ENCODE peak calls at places on chromosome 19, in eight cellular contexts. N is Right ventricle myocardium superior; C is stimulated activated CD8-positive, alpha-beta memory T cell treated with anti-CD3 and anti-CD28 coated beads, Interleukin-7, amount 100 ng/mL, for 24 hours; B is HS-27A; L is brain microvascular endothelial cell; H is activated naive CD8-positive, alpha-beta T cell treated with anti-CD3 and anti-CD28 coated beads, Interleukin-2, amount 50 U/mL, for 24 hours; Y is left ventricle myocardium superior; G is myocyte. X is an unnamed sample.

GRCh38 chr19:41870401-41870873 is 6.6 kb upstream of the CD79A start:
- DNase-seq in N (peak), C (no peak), B (no peak), L (peak), H (no peak), Y (peak), G (no peak), X (no peak)

GRCh38 chr19:1057185-1057857 is 9.6 kb upstream of the ARHGAP45 start:
- DNase-seq in N (no peak), C (no peak), B (peak), L (peak), H (no peak), Y (no peak), G (peak), X (no peak)

GRCh38 chr19:14408641-14409120 is 10.5 kb downstream of the DDX39A start:
- DNase-seq in N (no peak), C (no peak), B (no peak), L (no peak), H (peak), Y (no peak), G (no peak), X (no peak)

GRCh38 chr19:5767949-5768348 is 16.6 kb downstream of the PRR22 start:
- DNase-seq in N (no peak), C (no peak), B (no peak), L (no peak), H (no peak), Y (no peak), G (no peak), X (no peak)

GRCh38 chr19:11574689-11575088 is 2.8 kb downstream of the ACP5 start:
- DNase-seq in N (no peak), C (no peak), B (no peak), L (no peak), H (peak), Y (no peak), G (no peak), X (no peak)

GRCh38 chr19:1725100-1726064 is 27.9 kb upstream of the ONECUT3 start:
- DNase-seq in N (peak), C (peak), B (no peak), L (no peak), H (peak), Y (peak), G (peak), X (no peak)

GRCh38 chr19:32404939-32405430 is 585 bp upstream of the DPY19L3 start:
- DNase-seq in N (peak), C (no peak), B (no peak), L (peak), H (peak), Y (peak), G (peak), X (peak)

GRCh38 chr19:17323274-17323972 is 11.2 kb downstream of the ANO8 start:
- DNase-seq in N (no peak), C (no peak), B (no peak), L (no peak), H (no peak), Y (no peak), G (no peak), X (no peak)

GRCh38 chr19:6186435-6186834 is 51.0 kb downstream of the ACSBG2 start:
- DNase-seq in N (no peak), C (no peak), B (no peak), L (no peak), H (no peak), Y (no peak), G (peak), X (no peak)

GRCh38 chr19:29685326-29685725 is 20.1 kb downstream of the PLEKHF1 start:
- DNase-seq in N (no peak), C (no peak), B (no peak), L (no peak), H (no peak), Y (peak), G (peak), X (no peak)

GRCh38 chr19:54646331-54646841 is 16.1 kb downstream of the LILRB1 start:
- DNase-seq in N (no peak), C (no peak), B (no peak), L (no peak), H (no peak), Y (no peak), G (no peak), X (no peak)

GRCh38 chr19:34994643-34995471 is 5.3 kb upstream of the GRAMD1A start:
- DNase-seq in N (no peak), C (no peak), B (no peak), L (no peak), H (no peak), Y (peak), G (no peak), X (no peak)

GRCh38 chr19:35031072-35031881 is 1.0 kb downstream of the SCN1B start:
- DNase-seq in N (peak), C (no peak), B (no peak), L (no peak), H (no peak), Y (peak), G (peak), X (no peak)

X was measured in suprapubic skin.